ENCODE peak calls at places on chromosomes 1 and 21, in four cellular contexts. X is hepatocyte; F is cerebellum; J is stimulated activated CD8-positive, alpha-beta memory T cell treated with anti-CD3 and anti-CD28 coated beads, Interleukin-4, amount 100 ng/mL, for 4 hours. I is an unnamed sample.

GRCh38 chr1:155794605-155795265 is 62.3 kb downstream of the GON4L start:
- DNase-seq in X (no peak), F (no peak), J (no peak), I (no peak)

GRCh38 chr1:70504176-70504820 is 93.2 kb downstream of the CTH start:
- DNase-seq in X (peak), F (no peak), J (no peak), I (no peak)

GRCh38 chr21:38380391-38381137 is 117.7 kb downstream of the ERG start:
- DNase-seq in X (no peak), F (no peak), J (no peak), I (no peak)

GRCh38 chr1:22276396-22276748 is 133.5 kb upstream of the WNT4 start:
- DNase-seq in X (no peak), F (no peak), J (no peak), I (no peak)

GRCh38 chr1:207565546-207566468 is 69.8 kb downstream of the CR1 start:
- DNase-seq in X (peak), F (no peak), J (no peak), I (no peak)

GRCh38 chr1:191641420-191642215 is 516.6 kb upstream of the RGS18 start:
- DNase-seq in X (no peak), F (no peak), J (no peak), I (no peak)

GRCh38 chr1:54327386-54328116 is 78.6 kb downstream of the SSBP3 start:
- DNase-seq in X (no peak), F (no peak), J (no peak), I (no peak)

GRCh38 chr1:240462766-240463410 is 149.1 kb downstream of the GREM2 start:
- DNase-seq in X (no peak), F (no peak), J (no peak), I (no peak)

GRCh38 chr1:206628916-206629315 is 6.4 kb upstream of the DYRK3 start:
- DNase-seq in X (no peak), F (no peak), J (no peak), I (no peak)

GRCh38 chr1:20751462-20751990 is 19.0 kb upstream of the SH2D5 start:
- DNase-seq in X (no peak), F (no peak), J (no peak), I (no peak)

GRCh38 chr1:242524571-242525359 is at the start of gene PLD5:
- DNase-seq in X (peak), F (peak), J (no peak), I (no peak)

GRCh38 chr1:204494281-204495077 is at the start of gene PIK3C2B:
- DNase-seq in X (peak), F (peak), J (peak), I (no peak)

GRCh38 chr1:228968841-228969606 is 233.7 kb downstream of the RHOU start:
- DNase-seq in X (no peak), F (no peak), J (no peak), I (no peak)

GRCh38 chr1:29332204-29332603 is 95.9 kb downstream of the PTPRU start:
- DNase-seq in X (peak), F (no peak), J (no peak), I (no peak)

GRCh38 chr1:203081465-203082355 is 4.1 kb downstream of the MYOG start:
- DNase-seq in X (no peak), F (no peak), J (no peak), I (no peak)

GRCh38 chr1:162950187-162950586 is 89.2 kb upstream of the CCDC190 start:
- DNase-seq in X (no peak), F (no peak), J (no peak), I (no peak)

GRCh38 chr1:167648978-167649752 is 19.1 kb downstream of the RCSD1 start:
- DNase-seq in X (no peak), F (no peak), J (no peak), I (no peak)

GRCh38 chr21:46243325-46243724 is 14.8 kb upstream of the LSS start:
- DNase-seq in X (no peak), F (no peak), J (no peak), I (no peak)

GRCh38 chr1:226349801-226350503 is 41.0 kb upstream of the LIN9 start:
- DNase-seq in X (peak), F (no peak), J (no peak), I (no peak)

GRCh38 chr1:13749543-13750307 is 49.7 kb downstream of the PRDM2 start:
- DNase-seq in X (peak), F (no peak), J (no peak), I (no peak)

GRCh38 chr1:29323636-29324035 is 87.3 kb downstream of the PTPRU start:
- DNase-seq in X (no peak), F (peak), J (no peak), I (no peak)

GRCh38 chr1:1321477-1321876 is 3.0 kb downstream of the INTS11 start:
- DNase-seq in X (no peak), F (no peak), J (no peak), I (no peak)

GRCh38 chr1:243745361-243745760 is 104.7 kb downstream of the AKT3 start:
- DNase-seq in X (no peak), F (no peak), J (no peak), I (no peak)

GRCh38 chr1:93907718-93908117 is 1.5 kb downstream of the GCLM start:
- DNase-seq in X (peak), F (peak), J (no peak), I (no peak)

GRCh38 chr21:41783476-41784150 is 16.8 kb upstream of the RIPK4 start:
- DNase-seq in X (peak), F (no peak), J (no peak), I (no peak)

GRCh38 chr1:110375490-110375889 is 15.3 kb downstream of the SLC16A4 start:
- DNase-seq in X (no peak), F (no peak), J (no peak), I (no peak)

GRCh38 chr1:149966405-149966804 is 29.7 kb upstream of the MTMR11 start:
- DNase-seq in X (no peak), F (no peak), J (no peak), I (no peak)